ENCODE peak calls at places on chromosomes 11 and 22, in four cellular contexts. U is type B pancreatic cell; Q is upper lobe of left lung; E is CD8-positive, alpha-beta T cell. O is an unnamed sample.

GRCh38 chr11:27711725-27712124 is 11.5 kb upstream of the BDNF start:
- DNase-seq in U (no peak), Q (no peak), E (no peak), O (no peak)

GRCh38 chr22:34395370-34395769 is 475.1 kb upstream of the LARGE1 start:
- DNase-seq in U (no peak), Q (no peak), E (no peak), O (no peak)

GRCh38 chr11:46246514-46246913 is 30.9 kb upstream of the CREB3L1 start:
- DNase-seq in U (no peak), Q (no peak), E (no peak), O (no peak)

GRCh38 chr11:38593649-38594048 is 1995.6 kb upstream of the RAG2 start:
- DNase-seq in U (no peak), Q (no peak), E (no peak), O (no peak)

GRCh38 chr11:45661417-45662055 is 3.9 kb downstream of the CHST1 start:
- DNase-seq in U (no peak), Q (no peak), E (no peak), O (no peak)

GRCh38 chr11:2521681-2522630 is 77.1 kb downstream of the KCNQ1 start:
- DNase-seq in U (no peak), Q (peak), E (no peak), O (peak)

GRCh38 chr11:126415669-126416420 is 60.4 kb downstream of the ST3GAL4 start:
- DNase-seq in U (no peak), Q (peak), E (no peak), O (no peak)

GRCh38 chr11:85913486-85913885 is 58.3 kb downstream of the CCDC83 start:
- DNase-seq in U (no peak), Q (no peak), E (no peak), O (no peak)

GRCh38 chr11:75768112-75768908 is at the start of gene DGAT2:
- DNase-seq in U (peak), Q (peak), E (peak), O (peak)

GRCh38 chr11:66866007-66866406 is 9.1 kb downstream of the LRFN4 start:
- DNase-seq in U (no peak), Q (no peak), E (no peak), O (no peak)

GRCh38 chr11:45765836-45766235 is 39.1 kb upstream of the SLC35C1 start:
- DNase-seq in U (no peak), Q (no peak), E (no peak), O (no peak)

GRCh38 chr11:128705124-128705920 is 11.4 kb downstream of the FLI1 start:
- DNase-seq in U (no peak), Q (no peak), E (no peak), O (no peak)

GRCh38 chr11:122661182-122661945 is 5.8 kb downstream of the UBASH3B start:
- DNase-seq in U (no peak), Q (no peak), E (no peak), O (no peak)

GRCh38 chr11:44004452-44004833 is 43.3 kb upstream of the ACCSL start:
- DNase-seq in U (no peak), Q (no peak), E (no peak), O (no peak)

GRCh38 chr11:23924226-23924625 is 572.6 kb upstream of the LUZP2 start:
- DNase-seq in U (no peak), Q (no peak), E (no peak), O (no peak)

GRCh38 chr11:74023291-74023690 is 14.4 kb upstream of the UCP3 start:
- DNase-seq in U (no peak), Q (no peak), E (no peak), O (no peak)

GRCh38 chr11:82315093-82315492 is 418.6 kb downstream of the FAM181B start:
- DNase-seq in U (no peak), Q (peak), E (no peak), O (no peak)
- TF ChIP-seq CTCF in U (peak), Q (peak), E (no peak), O (no peak)

DNA sequence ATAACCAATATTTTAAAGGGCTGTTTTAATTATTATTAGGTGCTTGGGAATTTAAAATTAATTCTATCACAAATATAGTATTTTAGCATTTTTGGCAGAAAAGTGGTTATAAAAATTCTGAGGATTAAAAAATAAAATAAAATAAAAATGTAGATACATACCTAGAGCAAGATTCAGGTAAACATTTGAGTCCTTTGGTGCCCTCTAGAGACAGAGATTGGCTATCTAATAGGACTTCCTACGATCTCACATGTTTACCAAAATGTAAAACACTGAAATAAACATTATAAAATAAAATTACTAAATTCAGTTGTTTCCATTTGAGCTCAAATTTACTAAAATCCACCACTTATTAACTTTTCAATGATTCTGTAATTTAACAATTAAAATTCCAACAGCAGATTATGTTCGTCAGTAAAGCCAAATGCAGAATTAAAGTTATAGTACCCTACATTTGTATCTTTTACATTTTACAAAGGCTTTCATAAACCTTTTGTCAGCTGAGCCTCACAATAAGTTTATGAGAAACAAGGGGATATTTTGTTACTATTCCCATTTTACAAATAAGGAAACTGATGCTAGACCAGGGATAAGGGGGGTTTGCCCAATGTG is 27.7 kb downstream of the SLC36A4 start:
- DNase-seq in U (no peak), Q (no peak), E (no peak), O (no peak)
- TF ChIP-seq CTCF in U (peak), Q (no peak), E (no peak), O (no peak)

GRCh38 chr11:59941091-59941490 is 2.9 kb downstream of the OOSP1 start:
- DNase-seq in U (no peak), Q (no peak), E (no peak), O (no peak)

GRCh38 chr11:59938718-59939117 is 486 bp downstream of the OOSP1 start:
- DNase-seq in U (no peak), Q (no peak), E (no peak), O (no peak)

GRCh38 chr11:59939482-59939881 is 1.2 kb downstream of the OOSP1 start:
- DNase-seq in U (no peak), Q (no peak), E (no peak), O (no peak)

GRCh38 chr11:59944761-59945160 is 6.5 kb downstream of the OOSP1 start:
- DNase-seq in U (no peak), Q (no peak), E (no peak), O (no peak)

GRCh38 chr11:59943996-59944395 is 5.8 kb downstream of the OOSP1 start:
- DNase-seq in U (no peak), Q (no peak), E (no peak), O (no peak)
- TF ChIP-seq CTCF in U (no peak), Q (no peak), E (no peak), O (no peak)

DNA sequence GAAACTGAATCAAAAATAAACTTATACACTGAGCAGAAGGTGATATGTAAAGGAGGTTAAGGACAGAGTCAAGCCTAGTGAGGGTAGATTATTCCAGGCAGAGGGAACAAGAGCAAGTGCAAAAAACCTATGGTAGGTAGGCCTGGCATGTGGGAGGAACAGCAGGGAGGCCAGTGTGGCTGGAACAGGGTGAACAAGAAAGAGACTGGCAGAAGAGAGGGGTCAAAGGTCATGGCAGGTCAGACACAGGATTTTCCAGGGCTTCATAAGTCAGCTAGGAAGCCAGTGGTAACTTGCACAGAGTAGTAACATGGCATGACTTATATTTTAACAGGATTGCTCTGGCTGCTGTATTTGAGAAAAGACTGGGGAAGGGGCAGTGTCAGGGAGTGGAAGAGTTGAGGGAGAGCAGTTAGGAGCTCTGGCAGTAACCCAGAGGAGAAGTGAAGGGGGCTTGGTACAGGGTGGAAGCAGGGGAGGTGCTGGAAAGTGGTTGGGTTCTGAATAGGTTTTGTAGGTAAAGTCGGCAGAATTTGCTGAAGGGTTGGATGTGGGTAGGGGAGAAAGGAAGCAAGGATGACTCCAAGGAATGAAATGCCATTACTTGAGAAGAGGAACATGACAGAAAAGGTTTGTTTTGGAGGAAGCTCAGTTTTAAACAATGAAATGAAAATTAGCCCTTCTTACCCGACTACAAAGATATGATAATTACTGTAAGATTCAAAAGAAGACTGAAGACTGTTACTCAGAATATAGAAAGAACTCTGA is 86.2 kb downstream of the ZNRF3 start:
- DNase-seq in U (no peak), Q (no peak), E (no peak), O (no peak)
- TF ChIP-seq CTCF in U (no peak), Q (no peak), E (no peak), O (no peak)

GRCh38 chr22:28002181-28002700 is 83.2 kb upstream of the PITPNB start:
- DNase-seq in U (no peak), Q (no peak), E (no peak), O (no peak)
- TF ChIP-seq CTCF in U (no peak), Q (no peak), E (no peak), O (no peak)